ENCODE peak calls at places on chromosome 1, in five cellular contexts. Y is neuronal stem cell, A is H9, B is H1, S is mesenchymal stem cell. X is an unnamed sample.

GRCh38 chr1:95230256-95230655 is 3.8 kb upstream of the RWDD3 start:
- DNase-seq in A (no peak), S (no peak), Y (no peak), B (no peak), X (no peak)

GRCh38 chr1:6301526-6301925 is 40.6 kb upstream of the GPR153 start:
- DNase-seq in Y (no peak), A (no peak), S (no peak), B (no peak), X (no peak)

GRCh38 chr1:2972879-2973575 is 48.2 kb upstream of the ACTRT2 start:
- DNase-seq in S (no peak), A (no peak), B (no peak), Y (no peak), X (no peak)

GRCh38 chr1:55530749-55531478 is 315.8 kb upstream of the USP24 start:
- DNase-seq in B (no peak), A (no peak), Y (no peak), S (no peak), X (no peak)

GRCh38 chr1:177983824-177984528 is 14.1 kb upstream of the SEC16B start:
- DNase-seq in Y (peak), A (peak), S (peak), B (peak), X (peak)

GRCh38 chr1:37482796-37483744 is 8.7 kb downstream of the ZC3H12A start:
- DNase-seq in Y (no peak), B (no peak), A (no peak), S (no peak), X (no peak)

GRCh38 chr1:180167021-180167701 is 12.5 kb downstream of the QSOX1 start:
- DNase-seq in A (peak), S (no peak), B (no peak), Y (no peak), X (peak)

GRCh38 chr1:29800120-29800519 is 563.8 kb downstream of the PTPRU start:
- DNase-seq in S (no peak), A (no peak), Y (no peak), B (no peak), X (no peak)

GRCh38 chr1:63575340-63575826 is 17.8 kb upstream of the PGM1 start:
- DNase-seq in S (peak), A (peak), B (no peak), Y (peak), X (peak)

GRCh38 chr1:45850017-45850416 is 46.6 kb downstream of the MAST2 start:
- DNase-seq in A (no peak), Y (no peak), S (no peak), B (no peak), X (no peak)

GRCh38 chr1:24276791-24277190 is 42.4 kb upstream of the GRHL3 start:
- DNase-seq in B (no peak), S (peak), A (no peak), Y (no peak), X (peak)

GRCh38 chr1:93440272-93440671 is 7.6 kb upstream of the FNBP1L start:
- DNase-seq in Y (no peak), S (no peak), B (no peak), A (no peak), X (no peak)

GRCh38 chr1:93437976-93438605 is 9.8 kb upstream of the FNBP1L start:
- DNase-seq in S (peak), Y (peak), A (no peak), B (no peak), X (peak)

GRCh38 chr1:93441589-93441988 is 6.3 kb upstream of the FNBP1L start:
- DNase-seq in Y (no peak), B (no peak), S (no peak), A (no peak), X (no peak)

GRCh38 chr1:93436496-93436895 is 11.4 kb upstream of the FNBP1L start:
- DNase-seq in A (no peak), B (no peak), Y (no peak), S (no peak), X (no peak)

GRCh38 chr1:93438716-93439115 is 9.2 kb upstream of the FNBP1L start:
- DNase-seq in B (no peak), Y (no peak), A (no peak), S (no peak), X (peak)
- H4K8ac ChIP-seq in B (no peak), Y (no peak), A (no peak), S (no peak), X (no peak)

GRCh38 chr1:100556181-100556580 is 18.2 kb downstream of the GPR88 start:
- DNase-seq in A (no peak), B (no peak), S (no peak), Y (no peak), X (no peak)

GRCh38 chr1:100556925-100557605 is 19.1 kb downstream of the GPR88 start:
- DNase-seq in S (peak), Y (no peak), B (no peak), A (no peak), X (no peak)

GRCh38 chr1:100552031-100552430 is 14.1 kb downstream of the GPR88 start:
- DNase-seq in B (no peak), A (no peak), Y (no peak), S (no peak), X (no peak)

GRCh38 chr1:100552922-100553321 is 15.0 kb downstream of the GPR88 start:
- DNase-seq in S (no peak), Y (no peak), B (no peak), A (no peak), X (no peak)

GRCh38 chr1:100557606-100557953 is 19.6 kb downstream of the GPR88 start:
- DNase-seq in S (no peak), B (no peak), A (no peak), Y (no peak), X (no peak)
- H2BK12ac ChIP-seq in S (no peak), B (no peak), A (no peak), Y (no peak), X (no peak)

DNA sequence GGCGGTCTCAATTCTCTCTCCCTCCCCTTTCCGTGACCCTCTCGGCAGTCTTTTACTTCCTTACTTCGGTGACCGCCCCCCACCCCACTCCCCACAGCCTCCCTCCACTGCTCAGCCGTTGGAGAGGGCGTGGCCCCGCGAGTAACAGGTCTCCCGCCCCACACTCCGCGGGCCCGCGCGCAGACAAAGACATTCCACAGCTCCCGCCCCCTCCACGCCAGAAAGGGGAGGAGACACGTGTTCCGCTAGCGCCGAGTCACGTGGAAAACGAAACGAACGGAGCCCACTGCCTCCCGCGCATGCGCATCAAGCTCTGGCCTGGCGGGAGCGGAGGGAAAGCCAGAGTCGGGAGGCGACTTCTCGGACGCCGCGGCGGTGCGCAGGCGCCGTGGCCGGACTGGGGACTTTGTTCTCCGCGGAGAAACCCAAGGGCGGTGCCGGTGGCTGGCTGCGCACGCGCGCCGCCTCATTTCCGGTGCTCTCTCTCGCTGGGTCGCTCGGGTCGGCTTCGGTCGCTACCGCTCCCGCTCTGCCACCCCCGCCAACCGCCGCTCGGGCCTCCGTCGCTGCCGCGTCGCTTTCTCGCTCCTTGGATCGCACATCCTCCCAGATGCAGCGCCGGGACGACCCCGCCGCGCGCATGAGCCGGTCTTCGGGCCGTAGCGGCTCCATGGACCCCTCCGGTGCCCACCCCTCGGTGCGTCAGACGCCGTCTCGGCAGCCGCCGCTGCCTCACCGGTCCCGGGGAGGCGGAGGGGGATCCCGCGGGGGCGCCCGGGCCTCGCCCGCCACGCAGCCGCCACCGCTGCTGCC is at the start of gene KHDRBS1:
- DNase-seq in B (peak), S (peak), Y (peak), A (peak), X (peak)
- H4K8ac ChIP-seq in B (peak), S (peak), Y (peak), A (no peak), X (peak)

DNA sequence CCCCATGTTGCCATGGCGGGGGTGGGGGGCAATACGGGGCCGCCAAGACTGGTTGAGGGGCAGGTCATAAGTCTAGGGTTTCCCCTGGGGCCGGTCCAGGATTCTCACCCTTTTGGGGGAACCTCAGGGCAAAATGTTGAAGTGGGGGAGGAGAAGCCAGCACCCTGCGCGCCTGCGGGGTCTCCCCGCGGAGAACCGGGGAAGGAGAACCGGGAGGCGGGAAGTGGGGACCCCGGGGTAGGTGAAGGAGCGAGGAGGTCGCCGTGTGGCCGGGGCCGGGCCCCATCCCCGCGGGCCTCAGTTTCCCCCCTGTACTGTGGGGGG is 334 bp upstream of the ARHGEF10L start:
- DNase-seq in S (no peak), A (no peak), Y (no peak), B (no peak), X (no peak)
- H2BK12ac ChIP-seq in S (peak), A (no peak), Y (no peak), B (peak), X (peak)

DNA sequence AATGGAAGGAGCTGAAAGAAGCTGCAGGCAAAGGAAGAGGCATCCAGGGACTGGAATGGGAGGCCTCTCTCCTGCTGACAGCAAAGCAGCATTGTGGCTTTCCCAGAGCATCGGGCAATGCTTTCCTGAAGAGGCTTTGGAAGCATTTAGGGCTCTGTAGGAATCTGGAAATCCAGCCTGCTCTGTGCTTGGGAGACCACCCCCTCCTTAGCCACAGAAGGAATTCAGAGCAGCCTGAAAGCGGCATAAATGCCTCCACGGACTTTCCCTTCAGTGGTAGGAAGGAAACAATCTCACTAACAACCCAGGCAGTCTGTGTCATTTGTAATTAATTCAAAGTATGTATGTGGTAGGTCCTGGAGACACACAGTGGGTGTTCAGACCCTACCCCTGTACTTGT is 55.4 kb upstream of the GNG12 start:
- DNase-seq in A (peak), S (peak), B (no peak), Y (peak), X (peak)
- H4K8ac ChIP-seq in A (no peak), S (peak), B (no peak), Y (no peak), X (no peak)

GRCh38 chr1:228370941-228371740 is 35.5 kb downstream of the TRIM11 start:
- DNase-seq in Y (no peak), B (no peak), S (no peak), A (no peak), X (peak)

GRCh38 chr1:228373681-228374571 is 32.7 kb downstream of the TRIM11 start:
- DNase-seq in S (no peak), B (no peak), Y (no peak), A (no peak), X (no peak)

GRCh38 chr1:228371741-228372182 is 34.9 kb downstream of the TRIM11 start:
- DNase-seq in B (no peak), Y (no peak), A (no peak), S (no peak), X (no peak)

GRCh38 chr1:228373004-228373680 is 33.5 kb downstream of the TRIM11 start:
- DNase-seq in Y (no peak), S (no peak), B (no peak), A (no peak), X (no peak)

DNA sequence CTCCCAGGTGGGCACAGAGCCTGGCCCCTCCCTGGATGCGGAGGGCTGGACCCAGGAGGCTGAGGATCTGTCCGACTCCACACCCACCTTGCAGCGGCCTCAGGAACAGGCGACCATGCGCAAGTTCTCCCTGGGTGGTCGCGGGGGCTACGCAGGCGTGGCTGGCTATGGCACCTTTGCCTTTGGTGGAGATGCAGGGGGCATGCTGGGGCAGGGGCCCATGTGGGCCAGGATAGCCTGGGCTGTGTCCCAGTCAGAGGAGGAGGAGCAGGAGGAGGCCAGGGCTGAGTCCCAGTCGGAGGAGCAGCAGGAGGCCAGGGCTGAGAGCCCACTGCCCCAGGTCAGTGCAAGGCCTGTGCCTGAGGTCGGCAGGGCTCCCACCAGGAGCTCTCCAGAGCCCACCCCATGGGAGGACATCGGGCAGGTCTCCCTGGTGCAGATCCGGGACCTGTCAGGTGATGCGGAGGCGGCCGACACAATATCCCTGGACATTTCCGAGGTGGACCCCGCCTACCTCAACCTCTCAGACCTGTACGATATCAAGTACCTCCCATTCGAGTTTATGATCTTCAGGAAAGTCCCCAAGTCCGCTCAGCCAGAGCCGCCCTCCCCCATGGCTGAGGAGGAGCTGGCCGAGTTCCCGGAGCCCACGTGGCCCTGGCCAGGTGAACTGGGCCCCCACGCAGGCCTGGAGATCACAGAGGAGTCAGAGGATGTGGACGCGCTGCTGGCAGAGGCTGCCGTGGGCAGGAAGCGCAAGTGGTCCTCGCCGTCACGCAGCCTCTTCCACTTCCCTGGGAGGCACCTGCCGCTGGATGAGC is 34.2 kb downstream of the TRIM11 start:
- DNase-seq in B (no peak), Y (no peak), S (no peak), A (no peak), X (no peak)
- H2BK12ac ChIP-seq in B (no peak), Y (no peak), S (no peak), A (no peak), X (no peak)

DNA sequence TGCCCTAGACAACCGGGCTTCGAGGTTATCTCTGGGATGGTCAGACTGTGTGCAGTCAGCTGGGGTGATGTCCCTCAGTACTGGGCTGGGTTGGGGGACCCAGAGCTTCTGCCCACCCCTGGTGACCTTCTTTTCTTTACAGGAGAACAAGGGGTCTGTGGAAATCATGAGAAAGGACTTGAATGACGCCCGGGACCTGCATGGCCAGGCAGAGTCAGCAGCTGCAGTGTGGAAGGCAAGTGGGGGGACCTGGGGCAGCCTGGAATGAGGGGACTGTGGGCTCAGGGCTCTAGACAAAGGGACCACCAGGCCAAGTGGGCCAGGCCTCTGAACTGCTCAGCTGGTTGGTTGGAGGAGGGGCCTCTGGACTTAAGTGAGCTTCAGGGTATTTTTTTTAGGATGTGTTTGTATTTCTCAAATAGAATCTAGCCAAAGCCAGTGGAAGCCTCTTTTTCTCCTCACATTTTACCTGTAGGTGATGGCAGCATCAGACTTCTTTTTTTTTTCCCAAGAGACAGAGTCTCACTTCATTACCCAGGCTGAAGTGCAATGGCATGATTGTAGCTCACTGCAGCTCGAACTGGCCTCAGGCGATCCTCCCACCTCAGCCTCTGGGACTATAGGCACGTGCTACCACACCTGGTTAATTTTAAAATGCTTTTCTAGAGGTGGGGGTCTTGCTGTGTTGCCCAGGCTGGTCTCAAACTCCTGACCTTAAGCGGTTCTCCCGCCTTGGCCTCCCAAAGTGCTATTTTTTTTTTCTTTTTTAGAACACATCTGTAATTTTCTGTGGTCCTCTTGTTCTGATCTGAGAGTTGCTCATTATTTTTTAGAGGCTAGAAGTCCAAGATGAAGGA is 1.9 kb downstream of the RNF187 start:
- DNase-seq in A (no peak), Y (no peak), S (no peak), B (no peak), X (no peak)
- H4K8ac ChIP-seq in A (no peak), Y (no peak), S (no peak), B (no peak), X (no peak)

DNA sequence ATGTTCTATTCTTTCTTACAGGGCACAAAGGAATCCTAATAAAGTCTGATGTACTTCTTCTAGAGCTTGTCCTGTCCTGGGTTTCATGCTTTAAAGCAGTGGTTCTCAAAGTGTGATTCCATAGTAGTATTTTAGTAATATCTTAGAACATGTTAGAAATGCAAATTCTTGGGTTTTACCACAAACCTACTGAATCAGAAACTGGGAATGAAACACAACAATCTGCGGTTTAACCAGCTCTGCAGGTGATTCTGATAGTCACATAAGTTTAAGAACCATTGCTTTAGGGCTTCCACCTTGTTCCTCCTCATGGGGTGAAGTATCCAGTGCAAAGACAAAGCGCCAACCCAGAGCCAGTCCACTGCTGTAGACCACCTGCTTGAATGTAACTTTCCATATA is 41.1 kb downstream of the NGF start:
- DNase-seq in S (no peak), Y (no peak), B (no peak), A (no peak), X (no peak)
- H2BK12ac ChIP-seq in S (no peak), Y (no peak), B (no peak), A (no peak), X (no peak)

X was measured in trophoblast cell.